ENCODE peak calls at places on chromosome 14, in seven cellular contexts. W is tibial artery; E is nephron progenitor cell; Z is CD4-positive, alpha-beta T cell; Y is foreskin fibroblast; L is RWPE1; R is AG10803. P is an unnamed sample.

GRCh38 chr14:28635387-28635786 is 131.2 kb upstream of the FOXG1 start:
- DNase-seq in W (no peak), E (peak; percentile 11), Z (no peak), Y (peak; percentile 42), L (no peak), R (peak; percentile 20), P (no peak)

GRCh38 chr14:99440278-99440677 is 40.4 kb downstream of the SETD3 start:
- DNase-seq in W (no peak), E (no peak), Z (no peak), Y (no peak), L (no peak), R (no peak), P (no peak)

GRCh38 chr14:20578325-20578724 is 9.5 kb downstream of the RNASE11 start:
- DNase-seq in W (no peak), E (no peak), Z (no peak), Y (no peak), L (no peak), R (no peak), P (no peak)

GRCh38 chr14:53539489-53540126 is 386.5 kb upstream of the DDHD1 start:
- DNase-seq in W (peak; percentile 73), E (peak; percentile 88), Z (peak; percentile 14), Y (peak; percentile 91), L (peak; percentile 55), R (peak; percentile 70), P (peak; percentile 67)

GRCh38 chr14:104967144-104967413 is 11.1 kb downstream of the AHNAK2 start:
- DNase-seq in W (no peak), E (no peak), Z (no peak), Y (no peak), L (no peak), R (no peak), P (no peak)

GRCh38 chr14:94541234-94541975 is 19.8 kb upstream of the SERPINA4 start:
- DNase-seq in W (no peak), E (no peak), Z (no peak), Y (no peak), L (no peak), R (no peak), P (no peak)

GRCh38 chr14:92441751-92442477 is 71.7 kb upstream of the RIN3 start:
- DNase-seq in W (no peak), E (no peak), Z (no peak), Y (no peak), L (no peak), R (no peak), P (no peak)

GRCh38 chr14:58138719-58139482 is 13.1 kb downstream of the ARMH4 start:
- DNase-seq in W (no peak), E (no peak), Z (no peak), Y (no peak), L (no peak), R (no peak), P (no peak)

GRCh38 chr14:102594514-102595175 is 2.2 kb downstream of the RCOR1 start:
- DNase-seq in W (peak; percentile 74), E (peak; percentile 68), Z (peak; percentile 46), Y (peak; percentile 81), L (peak; percentile 81), R (peak; percentile 62), P (peak; percentile 59)

GRCh38 chr14:73862480-73862879 is 10.8 kb downstream of the PTGR2 start:
- DNase-seq in W (no peak), E (no peak), Z (no peak), Y (no peak), L (no peak), R (no peak), P (no peak)
- TF ChIP-seq CTCF in W (no peak), E (no peak), Z (no peak), Y (no peak), L (no peak), R (no peak), P (no peak)

DNA sequence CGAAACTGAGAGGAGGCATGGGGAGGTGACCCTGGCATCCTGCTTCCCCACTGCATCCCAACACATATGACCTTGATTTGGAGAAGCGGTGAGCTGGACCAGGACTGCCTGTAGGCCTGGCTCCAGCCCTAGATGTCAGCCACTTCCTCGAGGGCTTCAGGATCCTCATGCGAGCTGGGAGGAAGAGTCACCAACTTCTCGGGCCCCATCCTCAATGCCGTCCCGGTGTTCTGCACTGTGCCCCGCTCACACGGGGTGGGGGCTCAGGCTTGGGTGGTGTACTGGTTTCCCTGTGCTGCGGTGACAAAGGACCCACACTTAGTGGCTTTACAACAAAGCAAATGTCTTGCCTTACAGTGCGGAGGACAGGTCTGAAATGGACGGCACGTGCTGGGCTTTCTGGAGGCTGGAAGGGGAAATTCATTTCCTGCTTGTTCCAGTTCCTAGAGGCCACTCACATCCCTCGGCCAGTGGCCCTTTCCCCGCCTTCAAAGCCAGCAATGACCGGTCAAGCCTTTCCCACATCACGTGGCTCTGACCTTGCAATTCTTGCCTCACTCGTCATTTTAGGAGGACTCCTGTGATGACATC is 298.1 kb upstream of the RTL1 start:
- DNase-seq in W (no peak), E (no peak), Z (no peak), Y (no peak), L (no peak), R (no peak), P (no peak)
- TF ChIP-seq CTCF in W (no peak), E (no peak), Z (no peak), Y (no peak), L (no peak), R (no peak), P (no peak)

GRCh38 chr14:88552859-88553258 is 1.9 kb downstream of the PTPN21 start:
- DNase-seq in W (no peak), E (no peak), Z (no peak), Y (no peak), L (no peak), R (no peak), P (no peak)

GRCh38 chr14:88553886-88554457 is 835 bp downstream of the PTPN21 start:
- DNase-seq in W (no peak), E (no peak), Z (no peak), Y (peak; percentile 22), L (no peak), R (peak; percentile 11), P (no peak)

GRCh38 chr14:88551936-88552565 is 2.8 kb downstream of the PTPN21 start:
- DNase-seq in W (no peak), E (peak; percentile 16), Z (no peak), Y (peak; percentile 55), L (peak; percentile 21), R (peak; percentile 30), P (no peak)

GRCh38 chr14:88550078-88550477 is 4.7 kb downstream of the PTPN21 start:
- DNase-seq in W (no peak), E (no peak), Z (no peak), Y (no peak), L (no peak), R (no peak), P (no peak)

GRCh38 chr14:88551094-88551870 is 3.5 kb downstream of the PTPN21 start:
- DNase-seq in W (peak; percentile 82), E (peak; percentile 74), Z (peak; percentile 38), Y (peak; percentile 95), L (peak; percentile 80), R (peak; percentile 84), P (peak; percentile 85)
- TF ChIP-seq CTCF in W (peak; percentile 56), E (no peak), Z (no peak), Y (peak; percentile 36), L (no peak), R (peak; percentile 38), P (peak; percentile 62)

GRCh38 chr14:76644875-76645518 is 116.3 kb upstream of the VASH1 start:
- DNase-seq in W (no peak), E (peak; percentile 77), Z (no peak), Y (peak; percentile 47), L (peak; percentile 72), R (peak; percentile 9), P (peak; percentile 6)
- TF ChIP-seq CTCF in W (no peak), E (peak; percentile 78), Z (no peak), Y (peak; percentile 54), L (peak; percentile 69), R (peak; percentile 42), P (peak; percentile 76)

GRCh38 chr14:64337901-64338615 is 43.9 kb upstream of the ESR2 start:
- DNase-seq in W (peak; percentile 70), E (peak; percentile 83), Z (peak; percentile 1), Y (peak; percentile 74), L (peak; percentile 46), R (peak; percentile 40), P (peak; percentile 37)
- TF ChIP-seq CTCF in W (no peak), E (no peak), Z (no peak), Y (peak; percentile 10), L (peak; percentile 13), R (no peak), P (no peak)

GRCh38 chr14:23895480-23895879 is 58.1 kb upstream of the DHRS4 start:
- DNase-seq in W (no peak), E (no peak), Z (no peak), Y (no peak), L (no peak), R (no peak), P (no peak)
- TF ChIP-seq CTCF in W (no peak), E (no peak), Z (no peak), Y (no peak), L (no peak), R (peak; percentile 18), P (peak; percentile 31)

DNA sequence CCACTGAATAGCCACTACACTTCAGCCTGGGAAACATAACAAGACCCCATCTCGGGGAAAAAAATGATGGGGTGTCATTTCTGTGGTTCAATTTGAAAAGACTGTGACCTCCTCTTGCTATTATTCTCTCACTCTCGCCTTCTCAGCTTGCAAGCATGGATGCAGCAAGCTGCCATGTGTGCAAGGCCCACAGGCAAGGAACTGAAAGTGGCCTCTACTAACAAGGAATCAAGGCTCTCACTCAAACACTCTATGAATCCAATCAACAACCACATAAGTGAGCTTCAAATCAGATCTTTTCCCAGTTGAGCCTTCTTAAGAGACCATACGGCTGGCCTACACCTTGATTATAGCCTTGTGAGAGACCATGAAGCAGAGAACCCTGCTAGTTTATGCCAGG is 17.9 kb upstream of the DHRS7 start:
- DNase-seq in W (no peak), E (no peak), Z (no peak), Y (no peak), L (no peak), R (no peak), P (no peak)
- TF ChIP-seq CTCF in W (no peak), E (no peak), Z (no peak), Y (no peak), L (no peak), R (no peak), P (no peak)

GRCh38 chr14:72024504-72024903 is 92.3 kb downstream of the RGS6 start:
- DNase-seq in W (no peak), E (no peak), Z (no peak), Y (no peak), L (no peak), R (no peak), P (no peak)

GRCh38 chr14:72023128-72024042 is 91.2 kb downstream of the RGS6 start:
- DNase-seq in W (no peak), E (no peak), Z (no peak), Y (no peak), L (peak; percentile 56), R (no peak), P (no peak)

DNA sequence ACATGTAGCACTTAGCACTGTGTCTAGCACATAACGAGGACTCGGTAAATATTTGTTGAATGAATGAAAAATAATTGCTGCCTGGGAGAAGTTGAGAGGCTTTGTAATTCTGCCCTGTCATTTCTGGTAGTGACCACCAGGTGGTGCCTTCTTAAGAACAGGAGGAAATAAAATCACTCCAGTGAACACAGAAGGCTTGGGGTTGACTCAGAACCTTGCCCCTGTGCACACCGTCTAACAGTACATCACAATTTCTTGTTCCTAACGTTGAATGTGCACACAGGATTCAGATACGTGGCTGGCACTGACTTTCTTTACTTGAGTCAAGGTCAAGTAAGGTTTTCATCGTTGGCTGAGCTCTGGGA is 91.8 kb downstream of the RGS6 start:
- DNase-seq in W (peak; percentile 35), E (peak; percentile 36), Z (peak; percentile 13), Y (no peak), L (peak; percentile 19), R (peak; percentile 2), P (no peak)
- TF ChIP-seq CTCF in W (peak; percentile 56), E (peak; percentile 76), Z (peak; percentile 67), Y (peak; percentile 13), L (peak; percentile 15), R (peak; percentile 18), P (peak; percentile 60)

P was measured in HFFc6.